ENCODE peak calls at places on chromosome 21, in six cellular contexts. B is H9, A is trophoblast cell, J is IMR-90, Q is H1, C is mesenchymal stem cell. Z is an unnamed sample.

GRCh38 chr21:45469273-45470086 is 64.5 kb downstream of the COL18A1 start:
- DNase-seq in Q (no peak), A (no peak), J (no peak), C (no peak), B (no peak), Z (peak)

GRCh38 chr21:45255381-45256020 is 32.2 kb downstream of the POFUT2 start:
- DNase-seq in B (peak), C (no peak), Q (no peak), J (no peak), A (no peak), Z (no peak)

GRCh38 chr21:14889080-14889805 is 175.6 kb downstream of the NRIP1 start:
- DNase-seq in A (peak), Q (no peak), J (peak), B (no peak), C (peak), Z (no peak)

GRCh38 chr21:8998946-8999681 is 1522.3 kb upstream of the TPTE start:
- DNase-seq in A (no peak), J (no peak), B (no peak), C (no peak), Q (no peak), Z (no peak)

GRCh38 chr21:44762221-44763049 is 39.2 kb downstream of the UBE2G2 start:
- DNase-seq in Q (no peak), C (no peak), B (no peak), A (no peak), J (no peak), Z (no peak)

GRCh38 chr21:41043008-41043407 is 125.0 kb upstream of the BACE2 start:
- DNase-seq in C (no peak), A (peak), Q (no peak), J (no peak), B (no peak), Z (no peak)

GRCh38 chr21:36584980-36585940 is 105.3 kb upstream of the CLDN14 start:
- DNase-seq in J (no peak), A (no peak), B (no peak), C (no peak), Q (no peak), Z (no peak)

GRCh38 chr21:37153935-37154350 is 80.9 kb downstream of the TTC3 start:
- DNase-seq in A (peak), Q (no peak), B (no peak), J (peak), C (no peak), Z (no peak)

GRCh38 chr21:45997495-45998275 is 16.1 kb downstream of the COL6A1 start:
- DNase-seq in C (no peak), J (no peak), Q (no peak), B (no peak), A (no peak), Z (no peak)

GRCh38 chr21:25961042-25961441 is 209.5 kb downstream of the APP start:
- DNase-seq in J (no peak), A (no peak), Q (peak), C (no peak), B (peak), Z (no peak)

GRCh38 chr21:41112740-41113692 is 54.9 kb upstream of the BACE2 start:
- DNase-seq in A (peak), J (peak), Q (no peak), B (peak), C (no peak), Z (peak)

GRCh38 chr21:43913928-43914327 is 48.9 kb downstream of the AGPAT3 start:
- DNase-seq in J (peak), C (peak), A (no peak), Q (no peak), B (no peak), Z (no peak)

GRCh38 chr21:36989699-36990507 is 16.6 kb upstream of the RIPPLY3 start:
- DNase-seq in A (peak), C (peak), B (peak), Q (peak), J (peak), Z (peak)

GRCh38 chr21:31872072-31872451 is 758 bp upstream of the HUNK start:
- DNase-seq in C (no peak), B (no peak), Q (no peak), A (no peak), J (no peak), Z (no peak)

GRCh38 chr21:15837603-15838002 is 107.8 kb downstream of the USP25 start:
- DNase-seq in B (no peak), Q (no peak), A (peak), C (peak), J (peak), Z (no peak)

GRCh38 chr21:28396421-28396820 is 596.3 kb downstream of the LTN1 start:
- DNase-seq in C (no peak), A (no peak), J (no peak), B (no peak), Q (no peak), Z (no peak)

GRCh38 chr21:45074818-45075605 is 632 bp downstream of the ADARB1 start:
- DNase-seq in A (peak), B (peak), C (peak), J (no peak), Q (no peak), Z (peak)

GRCh38 chr21:39885119-39885848 is 18.0 kb downstream of the PCP4 start:
- DNase-seq in C (no peak), A (no peak), J (no peak), Q (no peak), B (no peak), Z (no peak)

GRCh38 chr21:45981641-45982255 is at the start of gene COL6A1:
- DNase-seq in B (peak), C (peak), A (peak), J (peak), Q (no peak), Z (peak)

GRCh38 chr21:25350056-25350455 is 257.2 kb downstream of the MRPL39 start:
- DNase-seq in C (no peak), A (no peak), B (peak), J (peak), Q (no peak), Z (no peak)

GRCh38 chr21:37365657-37366487 is 701 bp upstream of the DYRK1A start:
- DNase-seq in B (peak), A (peak), C (peak), J (peak), Q (no peak), Z (peak)

GRCh38 chr21:45996311-45997204 is 15.0 kb downstream of the COL6A1 start:
- DNase-seq in B (no peak), A (no peak), C (no peak), J (no peak), Q (no peak), Z (no peak)

GRCh38 chr21:44801468-44802395 is at the start of gene UBE2G2:
- DNase-seq in Q (no peak), B (peak), A (peak), J (peak), C (peak), Z (peak)

GRCh38 chr21:45846373-45847160 is 135.0 kb upstream of the COL6A1 start:
- DNase-seq in A (no peak), B (peak), Q (no peak), J (peak), C (no peak), Z (no peak)

GRCh38 chr21:45556645-45557601 is 14.7 kb upstream of the SLC19A1 start:
- DNase-seq in B (peak), J (no peak), A (no peak), C (peak), Q (no peak), Z (no peak)

GRCh38 chr21:34930971-34931370 is 118.1 kb downstream of the RUNX1 start:
- DNase-seq in J (peak), A (peak), Q (no peak), B (no peak), C (no peak), Z (no peak)
- H2AFZ ChIP-seq in J (no peak), A (no peak), Q (no peak), B (no peak), C (no peak), Z (no peak)

GRCh38 chr21:42794551-42794950 is 84.8 kb downstream of the WDR4 start:
- DNase-seq in C (no peak), B (no peak), J (no peak), A (no peak), Q (no peak), Z (no peak)
- H3K4ac ChIP-seq in C (no peak), B (no peak), J (no peak), A (no peak), Q (no peak), Z (no peak)

DNA sequence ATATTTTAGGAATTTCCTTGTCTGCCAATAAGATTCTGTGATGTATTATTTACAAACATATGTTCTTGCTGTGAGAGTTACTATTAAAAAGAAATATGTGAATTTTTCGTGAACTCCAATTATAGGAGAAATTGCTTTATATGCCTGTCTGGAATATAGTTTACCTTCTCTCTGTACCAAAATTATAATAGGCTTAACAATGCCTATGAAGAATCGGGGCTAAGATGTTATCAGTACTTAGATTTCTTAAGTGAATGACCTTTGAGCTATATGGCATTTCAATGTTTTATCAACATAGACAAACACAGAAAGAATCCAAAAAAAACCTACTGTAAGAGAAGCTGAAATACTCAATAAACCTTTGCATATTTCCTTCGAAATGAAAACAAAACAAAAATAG is 323.1 kb upstream of the ADAMTS5 start:
- DNase-seq in Q (no peak), A (peak), B (no peak), J (no peak), C (no peak), Z (no peak)
- H3K23ac ChIP-seq in Q (no peak), A (no peak), B (no peak), J (no peak), C (no peak), Z (no peak)

GRCh38 chr21:32951041-32951440 is 74.7 kb upstream of the OLIG2 start:
- DNase-seq in J (no peak), A (no peak), C (no peak), Q (no peak), B (no peak), Z (peak)
- H2AFZ ChIP-seq in J (no peak), A (no peak), C (no peak), Q (peak), B (no peak), Z (no peak)

GRCh38 chr21:38809170-38809878 is 3.6 kb downstream of the ETS2 start:
- DNase-seq in J (no peak), C (no peak), B (no peak), Q (no peak), A (no peak), Z (no peak)
- H3K4ac ChIP-seq in J (peak), C (no peak), B (no peak), Q (no peak), A (no peak), Z (no peak)

GRCh38 chr21:33479679-33480480 is at the start of gene TMEM50B:
- DNase-seq in Q (peak), C (peak), A (peak), B (peak), J (peak), Z (peak)
- H3K23ac ChIP-seq in Q (no peak), C (peak), A (no peak), B (no peak), J (peak), Z (peak)

GRCh38 chr21:29975776-29976175 is 36.0 kb upstream of the GRIK1 start:
- DNase-seq in B (no peak), J (no peak), Q (no peak), A (no peak), C (no peak), Z (no peak)
- H2AFZ ChIP-seq in B (no peak), J (no peak), Q (no peak), A (no peak), C (no peak), Z (no peak)

DNA sequence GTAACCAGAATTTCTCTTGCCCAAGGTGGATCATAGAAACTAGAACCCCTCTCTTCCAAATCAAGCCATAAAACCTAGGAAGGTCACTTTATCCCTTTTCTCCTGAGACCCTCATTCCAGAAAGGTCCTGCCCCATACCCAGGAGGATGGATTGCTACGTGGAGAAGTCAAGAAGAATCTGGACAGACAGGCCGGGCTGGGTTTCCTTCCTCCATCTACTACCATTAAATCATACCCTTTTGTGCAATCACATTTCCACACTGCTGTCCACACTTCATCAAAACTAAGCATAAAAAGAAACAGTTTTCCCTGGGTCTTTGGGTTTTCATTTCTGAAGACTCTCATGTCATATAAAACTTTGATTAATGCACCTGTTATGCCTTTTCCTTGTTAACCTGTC is 65.4 kb downstream of the C21orf91 start:
- DNase-seq in A (peak), B (no peak), Q (no peak), J (no peak), C (no peak), Z (no peak)
- H3K4ac ChIP-seq in A (no peak), B (no peak), Q (no peak), J (no peak), C (no peak), Z (no peak)

GRCh38 chr21:42653492-42654061 is at the start of gene PDE9A:
- DNase-seq in C (peak), J (no peak), B (peak), Q (no peak), A (no peak), Z (peak)

GRCh38 chr21:42652527-42653491 is 612 bp upstream of the PDE9A start:
- DNase-seq in J (peak), C (peak), Q (no peak), B (peak), A (peak), Z (peak)

GRCh38 chr21:42654913-42655796 is 1.7 kb downstream of the PDE9A start:
- DNase-seq in A (no peak), Q (no peak), J (no peak), C (peak), B (no peak), Z (no peak)

GRCh38 chr21:42655797-42656770 is 2.7 kb downstream of the PDE9A start:
- DNase-seq in J (no peak), B (no peak), Q (no peak), A (no peak), C (no peak), Z (no peak)

DNA sequence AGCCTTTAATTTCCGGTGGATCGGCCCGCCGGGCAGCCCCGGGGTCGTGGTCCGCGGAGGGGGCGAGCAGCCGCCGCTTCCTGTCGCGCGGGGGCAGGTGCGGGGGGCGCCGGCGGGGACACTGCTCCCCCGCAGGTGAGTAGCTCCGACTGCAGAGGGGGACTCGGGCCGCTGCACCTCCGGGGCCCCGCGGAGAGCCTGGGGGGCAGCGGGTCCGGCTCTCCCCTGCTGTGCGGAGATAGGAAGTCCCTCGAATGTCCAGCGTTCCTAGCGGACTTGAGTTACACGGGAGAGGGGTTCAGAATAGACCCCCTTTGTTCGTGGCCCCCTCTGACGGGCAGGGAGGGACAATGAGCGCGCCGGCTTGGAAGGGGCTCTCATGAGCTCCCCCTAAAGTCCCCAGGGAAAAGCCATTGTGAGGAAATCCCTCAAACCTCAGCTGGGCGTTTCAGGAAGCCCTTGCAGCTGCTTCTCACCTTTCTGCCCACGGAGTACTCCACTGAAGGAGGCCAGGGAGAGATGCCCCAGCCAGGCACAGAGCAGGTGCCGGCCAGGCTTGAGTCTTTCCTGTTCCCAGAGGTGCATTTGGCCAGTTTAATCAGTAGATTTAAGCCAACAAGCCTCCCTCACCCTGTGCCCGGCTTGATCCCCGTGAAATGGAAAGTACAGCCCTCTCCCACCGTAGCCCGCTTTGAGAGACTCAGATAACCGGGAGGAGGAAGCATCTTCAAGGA is 925 bp downstream of the PDE9A start:
- DNase-seq in Q (no peak), J (no peak), C (peak), B (no peak), A (no peak), Z (peak)
- H3K23ac ChIP-seq in Q (no peak), J (no peak), C (peak), B (no peak), A (no peak), Z (peak)